ENCODE peak calls at places on chromosomes 5 and 9, in ten cellular contexts. A, Y, L, U, W, P, B, V, Q and F are unnamed samples.

GRCh38 chr5:67301285-67301904 is 104.8 kb upstream of the CD180 start:
- DNase-seq in L (no peak), A (no peak), Y (no peak), Q (peak), P (no peak), B (peak), U (peak), V (peak), W (peak), F (no peak)

GRCh38 chr9:123640792-123641222 is 284.8 kb downstream of the CRB2 start:
- DNase-seq in L (no peak), Q (no peak), Y (no peak), A (no peak), W (no peak), U (no peak), B (no peak), P (no peak), V (no peak), F (no peak)

GRCh38 chr9:129632460-129632859 is 6.5 kb downstream of the NTMT1 start:
- DNase-seq in Y (no peak), Q (no peak), V (no peak), P (no peak), L (no peak), U (no peak), B (no peak), W (no peak), A (no peak), F (no peak)

GRCh38 chr9:137538058-137538457 is 12.1 kb downstream of the PNPLA7 start:
- DNase-seq in L (no peak), V (no peak), W (no peak), U (no peak), A (no peak), B (no peak), P (no peak), Y (no peak), Q (no peak), F (no peak)

GRCh38 chr5:79728396-79728795 is 38.8 kb downstream of the CMYA5 start:
- DNase-seq in B (no peak), W (peak), P (no peak), A (no peak), V (no peak), L (no peak), Y (no peak), U (no peak), Q (no peak), F (no peak)

GRCh38 chr5:16508730-16509531 is 43.3 kb upstream of the ZNF622 start:
- DNase-seq in U (no peak), V (peak), Y (no peak), P (no peak), B (no peak), Q (no peak), L (no peak), A (no peak), W (peak), F (no peak)

GRCh38 chr5:149129181-149129580 is 12.1 kb upstream of the ABLIM3 start:
- DNase-seq in Q (peak), Y (no peak), A (no peak), W (peak), V (no peak), B (no peak), U (no peak), L (no peak), P (no peak), F (no peak)

GRCh38 chr5:137051165-137051564 is 448.0 kb downstream of the SPOCK1 start:
- DNase-seq in Y (no peak), W (no peak), V (no peak), A (no peak), U (peak), Q (no peak), L (no peak), P (no peak), B (no peak), F (no peak)

GRCh38 chr5:2800035-2800434 is 48.6 kb upstream of the IRX2 start:
- DNase-seq in W (no peak), A (no peak), Y (no peak), P (no peak), Q (no peak), U (no peak), B (no peak), L (no peak), V (no peak), F (no peak)

GRCh38 chr9:38671372-38671731 is 48.6 kb downstream of the FAM240B start:
- DNase-seq in Q (peak), Y (no peak), A (no peak), U (no peak), B (no peak), P (no peak), L (no peak), W (no peak), V (no peak), F (no peak)

GRCh38 chr5:92922231-92922967 is 658.6 kb downstream of the NR2F1-AS1 start:
- DNase-seq in A (no peak), U (no peak), B (no peak), L (no peak), P (no peak), Y (no peak), W (no peak), Q (peak), V (no peak), F (no peak)

GRCh38 chr9:105835721-105836120 is 141.4 kb downstream of the TMEM38B start:
- DNase-seq in Q (peak), V (no peak), A (peak), P (no peak), L (peak), Y (peak), B (no peak), U (no peak), W (no peak), F (no peak)

GRCh38 chr9:122056484-122056883 is 36.6 kb downstream of the TTLL11 start:
- DNase-seq in B (no peak), Y (no peak), A (no peak), P (no peak), L (peak), Q (peak), W (peak), V (no peak), U (peak), F (no peak)

GRCh38 chr5:142601432-142601831 is 84.5 kb downstream of the FGF1 start:
- DNase-seq in W (no peak), Y (no peak), A (no peak), Q (no peak), U (no peak), V (no peak), B (no peak), P (no peak), L (no peak), F (no peak)
- TF ChIP-seq CTCF in W (no peak), Y (no peak), A (no peak), Q (peak), U (no peak), V (no peak), B (peak), P (peak), L (no peak), F (no peak)

GRCh38 chr5:31410089-31410488 is 121.8 kb downstream of the DROSHA start:
- DNase-seq in P (no peak), L (no peak), Y (no peak), V (no peak), B (no peak), W (no peak), Q (no peak), A (no peak), U (no peak), F (no peak)

GRCh38 chr5:31413030-31413812 is 118.7 kb downstream of the DROSHA start:
- DNase-seq in W (peak), L (no peak), U (no peak), B (no peak), P (no peak), Y (no peak), A (no peak), V (peak), Q (peak), F (no peak)

GRCh38 chr5:31412324-31412723 is 119.6 kb downstream of the DROSHA start:
- DNase-seq in B (peak), V (no peak), A (no peak), P (no peak), Q (peak), Y (no peak), W (no peak), U (peak), L (no peak), F (no peak)

GRCh38 chr5:31416547-31416946 is 115.3 kb downstream of the DROSHA start:
- DNase-seq in W (no peak), B (no peak), A (no peak), V (no peak), Q (no peak), L (no peak), U (no peak), Y (no peak), P (no peak), F (no peak)

DNA sequence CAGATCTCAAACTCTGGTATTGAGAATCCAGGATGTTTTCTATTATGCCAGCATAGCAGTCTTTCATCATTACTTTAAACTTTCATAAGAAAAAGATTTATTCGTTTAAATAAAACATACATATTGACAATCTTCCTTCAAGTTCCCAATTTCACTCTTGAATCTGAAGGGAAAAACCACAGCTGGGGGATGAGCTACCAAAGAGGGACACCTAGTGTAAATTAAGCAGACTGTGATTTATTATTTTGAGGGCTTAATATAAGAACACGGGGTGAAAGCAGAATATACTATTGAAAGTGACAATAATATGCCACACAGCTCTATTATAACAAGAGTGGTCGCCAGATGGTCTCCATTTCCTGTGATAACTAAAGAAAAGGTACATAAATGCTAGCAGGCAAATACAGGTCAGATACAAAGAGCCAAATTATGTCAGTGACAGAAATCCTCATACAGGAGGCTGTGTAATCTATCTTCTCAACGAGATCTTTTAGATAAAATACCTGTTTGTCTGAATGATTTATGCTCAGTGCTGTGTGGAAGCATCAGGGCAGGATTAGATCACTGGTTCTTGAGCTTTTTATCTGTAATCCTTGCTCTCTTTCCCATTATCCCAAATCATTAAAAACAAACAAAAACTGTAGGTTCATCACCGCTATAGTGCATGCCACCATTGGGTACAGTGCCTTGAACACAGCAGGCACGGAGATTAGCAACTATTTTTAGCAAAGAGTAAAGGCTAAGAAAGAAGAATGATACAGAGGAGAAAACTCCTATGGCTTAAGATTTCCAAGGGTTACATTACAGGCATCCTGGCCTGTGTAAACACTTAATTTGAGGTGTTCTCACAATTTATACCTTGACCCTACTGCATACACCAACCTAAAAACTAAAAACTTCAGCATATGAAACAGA is 116.6 kb downstream of the DROSHA start:
- DNase-seq in B (no peak), L (no peak), A (no peak), Y (no peak), Q (peak), W (no peak), V (no peak), P (no peak), U (peak), F (no peak)
- TF ChIP-seq CTCF in B (peak), L (no peak), A (no peak), Y (no peak), Q (peak), W (no peak), V (no peak), P (no peak), U (no peak), F (no peak)

GRCh38 chr5:50888754-50889153 is 222.3 kb downstream of the PARP8 start:
- DNase-seq in Y (no peak), A (no peak), Q (no peak), V (no peak), W (no peak), L (no peak), P (no peak), B (no peak), U (no peak), F (no peak)

GRCh38 chr5:50881407-50881806 is 215.0 kb downstream of the PARP8 start:
- DNase-seq in Q (no peak), W (no peak), B (no peak), L (no peak), Y (no peak), V (no peak), P (no peak), U (no peak), A (no peak), F (no peak)

GRCh38 chr5:50889790-50890189 is 223.4 kb downstream of the PARP8 start:
- DNase-seq in U (no peak), A (no peak), B (no peak), L (no peak), P (no peak), W (no peak), Q (peak), Y (no peak), V (no peak), F (no peak)

GRCh38 chr5:50886657-50887056 is 220.2 kb downstream of the PARP8 start:
- DNase-seq in W (no peak), Q (no peak), V (no peak), L (peak), B (no peak), Y (no peak), A (no peak), P (no peak), U (no peak), F (no peak)
- TF ChIP-seq CTCF in W (no peak), Q (no peak), V (no peak), L (no peak), B (no peak), Y (no peak), A (no peak), P (no peak), U (no peak), F (no peak)

DNA sequence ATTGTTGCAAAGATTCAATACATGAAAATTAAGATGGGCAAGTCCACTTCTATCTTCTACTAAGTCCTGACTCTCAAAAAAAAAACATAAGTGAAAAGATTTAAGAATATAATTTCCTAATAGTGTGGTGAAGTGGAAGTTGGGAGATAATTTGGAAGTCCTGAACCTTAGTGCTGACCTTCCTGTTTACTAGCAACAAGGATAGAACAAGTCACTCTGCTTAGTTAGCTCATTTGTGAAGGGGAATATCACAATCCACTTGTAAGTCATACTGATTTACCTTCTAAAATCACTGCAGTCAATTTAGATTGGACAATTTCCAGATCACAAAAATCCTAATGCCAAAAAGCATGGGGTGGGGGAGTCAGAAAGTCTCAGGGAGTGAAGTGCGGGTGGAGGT is 43.4 kb upstream of the PCSK5 start:
- DNase-seq in W (no peak), V (no peak), Y (no peak), U (peak), L (no peak), Q (no peak), A (no peak), B (no peak), P (no peak), F (no peak)
- TF ChIP-seq CTCF in W (no peak), V (no peak), Y (no peak), U (no peak), L (no peak), Q (no peak), A (no peak), B (no peak), P (no peak), F (no peak)

GRCh38 chr5:122164831-122165573 is 35.7 kb downstream of the ZNF474 start:
- DNase-seq in L (no peak), Y (no peak), W (no peak), V (no peak), U (no peak), B (no peak), P (no peak), Q (no peak), A (no peak), F (no peak)
- TF ChIP-seq CTCF in L (no peak), Y (no peak), W (no peak), V (no peak), U (no peak), B (no peak), P (no peak), Q (no peak), A (no peak), F (no peak)

GRCh38 chr5:128667148-128667547 is 129.1 kb upstream of the FBN2 start:
- DNase-seq in L (no peak), V (no peak), U (peak), Q (peak), A (no peak), B (no peak), P (no peak), Y (no peak), W (no peak), F (no peak)
- TF ChIP-seq CTCF in L (no peak), V (no peak), U (no peak), Q (peak), A (no peak), B (peak), P (peak), Y (no peak), W (no peak), F (no peak)

DNA sequence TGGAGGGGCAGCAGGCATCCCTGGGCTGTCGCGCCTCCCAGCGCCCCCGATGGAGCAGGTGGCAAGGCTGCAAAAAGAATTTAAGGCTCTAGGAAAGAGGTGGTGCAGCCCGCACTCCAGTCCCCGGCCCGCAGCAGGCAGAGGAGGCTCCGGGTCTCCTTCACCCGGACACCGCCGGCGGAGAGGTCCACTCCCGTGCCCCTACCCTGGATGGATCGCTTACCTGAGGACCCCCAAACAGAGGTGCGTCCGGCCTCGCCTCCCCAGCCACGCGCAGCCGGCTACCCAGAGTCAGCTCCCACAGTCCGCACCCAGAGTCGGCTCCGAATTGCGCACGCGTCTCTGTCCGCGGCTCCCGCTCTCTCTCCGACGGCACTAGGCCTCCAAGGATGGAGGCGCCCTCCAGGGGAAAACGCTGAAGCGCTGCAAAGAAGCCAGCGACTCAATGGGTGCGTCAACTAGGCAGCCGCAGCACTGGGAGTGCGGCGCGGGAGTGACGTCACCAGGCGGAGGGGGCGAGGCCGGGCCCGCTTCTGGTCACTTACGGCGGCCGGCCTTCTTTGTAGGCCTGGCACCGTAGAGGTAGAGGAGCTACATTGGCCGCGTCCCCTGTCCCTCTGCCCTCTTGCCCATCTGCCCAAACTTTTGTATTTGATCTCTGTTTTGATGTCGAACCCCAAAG is at the start of gene ELP1:
- DNase-seq in V (peak), L (peak), W (peak), Q (peak), P (peak), B (peak), Y (peak), A (peak), U (peak), F (peak)
- TF ChIP-seq CTCF in V (no peak), L (no peak), W (peak), Q (peak), P (peak), B (peak), Y (no peak), A (no peak), U (peak), F (peak)